ENCODE peak calls at places on chromosomes 4 and X, in five cellular contexts. M, G, D, T and B are unnamed samples.

GRCh38 chrX:850471-850916 is 219.9 kb downstream of the SHOX start:
- ATAC-seq in M (no peak), G (no peak), D (peak; percentile 63), T (no peak), B (no peak)

GRCh38 chrX:85379174-85379907 is at the start of gene POF1B:
- ATAC-seq in M (no peak), G (peak; percentile 92), D (no peak), T (no peak), B (peak; percentile 97)

GRCh38 chrX:45322382-45322781 is 121.7 kb upstream of the DIPK2B start:
- ATAC-seq in M (no peak), G (peak; percentile 66), D (no peak), T (peak; percentile 57), B (peak; percentile 45)

GRCh38 chrX:118540342-118540741 is 44.7 kb downstream of the DOCK11 start:
- ATAC-seq in M (no peak), G (no peak), D (no peak), T (no peak), B (no peak)

GRCh38 chrX:120680090-120680489 is 50.2 kb upstream of the C1GALT1C1 start:
- ATAC-seq in M (no peak), G (no peak), D (no peak), T (no peak), B (no peak)

GRCh38 chr4:73676881-73677323 is 56.7 kb upstream of the RASSF6 start:
- ATAC-seq in M (no peak), G (no peak), D (no peak), T (peak; percentile 59), B (peak; percentile 81)

GRCh38 chr4:13990596-13991589 is 363.4 kb upstream of the BOD1L1 start:
- ATAC-seq in M (no peak), G (no peak), D (no peak), T (no peak), B (no peak)

GRCh38 chr4:12957108-12957507 is 527.0 kb downstream of the RAB28 start:
- ATAC-seq in M (no peak), G (no peak), D (no peak), T (no peak), B (no peak)

GRCh38 chrX:101265869-101266428 is 25.2 kb downstream of the TAF7L start:
- ATAC-seq in M (no peak), G (no peak), D (no peak), T (no peak), B (no peak)

GRCh38 chr4:169159614-169160013 is 111.1 kb downstream of the SH3RF1 start:
- ATAC-seq in M (no peak), G (no peak), D (no peak), T (no peak), B (no peak)

GRCh38 chrX:141341341-141341740 is 99.0 kb upstream of the SPANXC start:
- ATAC-seq in M (no peak), G (no peak), D (no peak), T (peak; percentile 46), B (no peak)

GRCh38 chrX:68498044-68498507 is 775 bp upstream of the YIPF6 start:
- ATAC-seq in M (no peak), G (peak; percentile 19), D (peak; percentile 44), T (no peak), B (no peak)

GRCh38 chrX:150841466-150842197 is 56.8 kb downstream of the CD99L2 start:
- ATAC-seq in M (peak; percentile 67), G (no peak), D (no peak), T (no peak), B (no peak)

GRCh38 chrX:45434231-45434630 is 233.6 kb upstream of the DIPK2B start:
- ATAC-seq in M (no peak), G (no peak), D (no peak), T (no peak), B (peak; percentile 94)